ENCODE peak calls at places on chromosomes 7 and 10, in ten cellular contexts. Q, Y, W, C, M, V, K, U, R and S are unnamed samples.

GRCh38 chr10:117499248-117500105 is 43.1 kb upstream of the EMX2 start:
- DNase-seq in M (no peak), K (no peak), Q (peak; percentile 44), V (no peak), U (no peak), R (no peak), W (no peak), Y (no peak), C (no peak), S (no peak)

GRCh38 chr7:67423058-67423457 is 426.4 kb downstream of the TYW1 start:
- DNase-seq in M (no peak), R (no peak), U (no peak), V (no peak), K (no peak), W (no peak), Q (no peak), C (no peak), Y (no peak), S (no peak)

GRCh38 chr10:57844387-57844998 is 423.2 kb downstream of the IPMK start:
- DNase-seq in Q (no peak), K (no peak), M (no peak), W (no peak), U (peak; percentile 7), R (no peak), C (no peak), V (peak; percentile 1), Y (no peak), S (no peak)

GRCh38 chr10:103044942-103045489 is 126.9 kb downstream of the CNNM2 start:
- DNase-seq in C (no peak), V (peak; percentile 35), M (no peak), W (no peak), R (peak; percentile 73), Q (no peak), U (no peak), K (peak; percentile 98), Y (no peak), S (no peak)

GRCh38 chr7:151736403-151736909 is 140.5 kb downstream of the PRKAG2 start:
- DNase-seq in C (peak; percentile 54), W (no peak), R (peak; percentile 85), Q (peak; percentile 90), M (no peak), V (peak; percentile 88), Y (no peak), K (peak; percentile 92), U (peak; percentile 92), S (peak; percentile 28)

GRCh38 chr10:69486922-69487730 is 35.9 kb downstream of the TSPAN15 start:
- DNase-seq in R (no peak), M (no peak), C (no peak), W (no peak), Y (no peak), K (no peak), Q (no peak), U (peak; percentile 37), V (peak; percentile 46), S (no peak)

GRCh38 chr7:127252380-127252718 is 392 bp downstream of the GRM8 start:
- DNase-seq in Q (no peak), R (no peak), W (no peak), V (no peak), Y (no peak), K (no peak), C (no peak), U (no peak), M (peak; percentile 17), S (peak; percentile 15)

GRCh38 chr10:123103944-123104343 is 31.8 kb upstream of the HMX3 start:
- DNase-seq in K (no peak), C (no peak), Q (no peak), W (no peak), V (no peak), U (no peak), Y (no peak), M (no peak), R (no peak), S (no peak)

GRCh38 chr7:194996-195829 is 2.8 kb downstream of the FAM20C start:
- DNase-seq in K (no peak), M (no peak), W (no peak), U (no peak), V (no peak), R (peak; percentile 20), Y (no peak), C (no peak), Q (no peak), S (no peak)

GRCh38 chr7:75937958-75938786 is 23.2 kb downstream of the POR start:
- DNase-seq in Y (no peak), R (peak; percentile 87), Q (peak; percentile 90), V (no peak), U (peak; percentile 85), W (no peak), M (no peak), K (peak; percentile 75), C (no peak), S (no peak)

GRCh38 chr10:71203716-71204115 is 8.7 kb upstream of the UNC5B start:
- DNase-seq in Y (no peak), U (no peak), Q (peak; percentile 24), K (no peak), R (no peak), C (no peak), V (no peak), W (no peak), M (no peak), S (no peak)

GRCh38 chr7:134343136-134343535 is 26.4 kb upstream of the SLC35B4 start:
- DNase-seq in M (no peak), V (no peak), C (no peak), W (no peak), Q (no peak), K (no peak), Y (no peak), R (no peak), U (no peak), S (no peak)

GRCh38 chr7:134343796-134344195 is 27.1 kb upstream of the SLC35B4 start:
- DNase-seq in Q (no peak), Y (no peak), C (no peak), V (no peak), R (no peak), U (no peak), M (no peak), W (no peak), K (no peak), S (no peak)

GRCh38 chr7:134350682-134351081 is 34.0 kb upstream of the SLC35B4 start:
- DNase-seq in M (no peak), Y (no peak), C (no peak), Q (no peak), U (no peak), W (peak; percentile 4), R (no peak), K (no peak), V (no peak), S (no peak)

GRCh38 chr7:134351424-134351823 is 34.7 kb upstream of the SLC35B4 start:
- DNase-seq in U (no peak), V (no peak), Y (no peak), C (no peak), M (peak; percentile 16), W (no peak), K (no peak), R (no peak), Q (no peak), S (no peak)

DNA sequence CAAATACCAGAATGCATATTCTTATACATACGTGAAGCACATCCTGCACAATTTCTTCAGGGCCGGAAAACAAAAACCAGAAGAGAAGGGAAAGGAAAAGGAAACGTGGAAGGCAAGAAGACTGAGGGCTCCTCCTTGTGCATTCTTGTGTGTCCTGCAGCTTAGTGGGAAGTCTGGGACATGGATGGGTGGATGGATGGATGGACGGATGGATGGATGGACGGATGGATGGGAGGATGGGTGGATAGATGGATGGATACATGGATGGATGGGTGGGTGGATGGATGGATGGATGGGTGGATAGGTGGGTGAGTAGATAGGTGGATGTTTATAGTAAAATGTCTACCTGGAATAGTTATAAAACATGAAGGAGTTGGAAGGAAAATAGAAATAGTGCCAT is 30.8 kb upstream of the SLC35B4 start:
- DNase-seq in K (no peak), W (no peak), Q (no peak), V (no peak), Y (no peak), M (no peak), R (no peak), C (no peak), U (no peak), S (no peak)
- TF ChIP-seq CTCF in K (no peak), W (no peak), Q (no peak), V (no peak), Y (no peak), M (no peak), R (peak; percentile 3), C (no peak), U (no peak), S (no peak)

GRCh38 chr7:82124445-82124844 is 319.1 kb downstream of the CACNA2D1 start:
- DNase-seq in Q (no peak), C (no peak), M (no peak), U (no peak), W (no peak), R (no peak), K (no peak), V (no peak), Y (no peak), S (no peak)
- TF ChIP-seq CTCF in Q (no peak), C (no peak), M (no peak), U (no peak), W (no peak), R (no peak), K (no peak), V (no peak), Y (no peak), S (no peak)

GRCh38 chr7:44819292-44819691 is 22.8 kb downstream of the PPIA start:
- DNase-seq in R (no peak), K (no peak), V (no peak), Q (no peak), U (no peak), C (no peak), Y (no peak), M (no peak), W (no peak), S (no peak)

GRCh38 chr7:44811093-44811492 is 14.6 kb downstream of the PPIA start:
- DNase-seq in M (no peak), C (no peak), V (no peak), Q (no peak), W (no peak), K (no peak), U (no peak), R (no peak), Y (no peak), S (no peak)

GRCh38 chr7:44811571-44811970 is 15.1 kb downstream of the PPIA start:
- DNase-seq in C (no peak), Y (no peak), W (no peak), V (no peak), U (no peak), Q (no peak), K (no peak), R (no peak), M (no peak), S (no peak)

DNA sequence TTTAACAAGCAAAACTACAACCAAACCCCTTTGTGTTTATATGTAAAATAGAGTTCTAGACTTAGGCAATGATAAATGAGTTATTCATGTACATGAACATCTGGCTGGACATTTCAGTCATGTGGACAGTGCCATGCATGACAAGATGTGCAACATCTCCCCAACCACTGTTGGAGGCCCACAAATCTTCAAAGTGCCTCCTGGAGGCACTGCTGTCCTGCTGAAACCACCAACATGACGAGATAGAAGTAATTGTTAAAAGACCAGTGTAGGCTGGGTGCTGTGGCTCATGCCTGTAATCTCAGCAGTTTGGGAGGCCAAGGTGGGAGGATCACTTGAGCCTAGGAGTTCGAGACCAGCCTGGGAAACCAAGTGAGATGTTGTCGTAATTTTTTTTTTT is 18.5 kb downstream of the PPIA start:
- DNase-seq in W (no peak), U (no peak), R (no peak), K (no peak), V (no peak), M (no peak), Y (no peak), C (no peak), Q (no peak), S (no peak)
- TF ChIP-seq CTCF in W (no peak), U (no peak), R (no peak), K (no peak), V (no peak), M (no peak), Y (no peak), C (no peak), Q (no peak), S (no peak)

GRCh38 chr7:134420509-134421125 is 38.3 kb downstream of the AKR1B1 start:
- DNase-seq in M (peak; percentile 58), C (peak; percentile 69), U (no peak), W (peak; percentile 28), R (no peak), V (peak; percentile 54), K (peak; percentile 7), Y (peak; percentile 27), Q (no peak), S (peak; percentile 64)
- TF ChIP-seq CTCF in M (peak; percentile 17), C (peak; percentile 85), U (peak; percentile 60), W (peak; percentile 43), R (peak; percentile 69), V (peak; percentile 74), K (peak; percentile 65), Y (peak; percentile 77), Q (peak; percentile 33), S (no peak)